ENCODE peak calls at places on chromosomes 11 and 22, in eight cellular contexts. D is neuronal stem cell, G is right lobe of liver, M is IMR-90, C is HAP-1, L is H1, O is body of pancreas, J is breast epithelium. T is an unnamed sample. For H3K9me3, the result is how much of the 10 kb centered on the place peaks cover.

GRCh38 chr11:115321602-115322289 is 182.5 kb downstream of the CADM1 start:
- DNase-seq in D (no peak), G (no peak), M (peak), C (no peak), L (no peak), O (no peak), J (no peak), T (no peak)

GRCh38 chr11:35714882-35715612 is 52.5 kb downstream of the TRIM44 start:
- DNase-seq in D (no peak), G (no peak), M (peak), C (no peak), L (no peak), O (no peak), J (no peak), T (no peak)

GRCh38 chr22:44088976-44089570 is 65.0 kb downstream of the PARVB start:
- DNase-seq in D (no peak), G (no peak), M (peak), C (no peak), L (no peak), O (no peak), J (no peak), T (no peak)

GRCh38 chr11:111730031-111730430 is 36.2 kb downstream of the PPP2R1B start:
- DNase-seq in D (no peak), G (no peak), M (no peak), C (no peak), L (no peak), O (no peak), J (no peak), T (no peak)

GRCh38 chr11:17651681-17652080 is 67.7 kb upstream of the MYOD1 start:
- DNase-seq in D (no peak), G (no peak), M (no peak), C (no peak), L (no peak), O (no peak), J (no peak), T (no peak)

GRCh38 chr11:64447717-64448598 is 89.0 kb downstream of the RPS6KA4 start:
- DNase-seq in D (no peak), G (peak), M (peak), C (no peak), L (no peak), O (peak), J (no peak), T (no peak)

GRCh38 chr11:44416776-44417175 is 106.8 kb upstream of the ALX4 start:
- DNase-seq in D (no peak), G (no peak), M (no peak), C (no peak), L (no peak), O (no peak), J (no peak), T (no peak)

GRCh38 chr11:47143322-47143721 is 33.4 kb downstream of the ARFGAP2 start:
- DNase-seq in D (no peak), G (no peak), M (peak), C (no peak), L (no peak), O (peak), J (peak), T (no peak)

GRCh38 chr11:61113209-61113608 is 10.9 kb downstream of the CD5 start:
- DNase-seq in D (no peak), G (peak), M (no peak), C (no peak), L (no peak), O (no peak), J (no peak), T (no peak)

GRCh38 chr11:34417203-34417602 is 21.5 kb upstream of the CAT start:
- DNase-seq in D (no peak), G (no peak), M (no peak), C (no peak), L (no peak), O (no peak), J (no peak), T (no peak)

GRCh38 chr11:126129681-126130671 is 67.3 kb upstream of the CDON start:
- DNase-seq in D (no peak), G (no peak), M (peak), C (no peak), L (no peak), O (no peak), J (no peak), T (no peak)

GRCh38 chr22:35777335-35777975 is 59.8 kb downstream of the APOL5 start:
- DNase-seq in D (no peak), G (no peak), M (peak), C (no peak), L (no peak), O (no peak), J (no peak), T (no peak)

GRCh38 chr11:64996710-64997380 is at the start of gene BATF2:
- DNase-seq in D (peak), G (peak), M (peak), C (peak), L (peak), O (peak), J (peak), T (no peak)

GRCh38 chr11:61007971-61008896 is 36.8 kb downstream of the CD6 start:
- DNase-seq in D (peak), G (peak), M (no peak), C (no peak), L (peak), O (peak), J (no peak), T (no peak)

GRCh38 chr11:7484645-7485044 is 661 bp upstream of the OLFML1 start:
- DNase-seq in D (no peak), G (no peak), M (no peak), C (no peak), L (no peak), O (no peak), J (no peak), T (no peak)

GRCh38 chr22:45129703-45130524 is 33.8 kb upstream of the NUP50 start:
- DNase-seq in D (no peak), G (no peak), M (no peak), C (no peak), L (no peak), O (no peak), J (no peak), T (no peak)

GRCh38 chr11:95544095-95544795 is 245.3 kb downstream of the FAM76B start:
- DNase-seq in D (no peak), G (no peak), M (peak), C (no peak), L (no peak), O (no peak), J (no peak), T (no peak)

GRCh38 chr11:76810151-76810853 is 27.1 kb downstream of the TSKU start:
- DNase-seq in D (no peak), G (no peak), M (no peak), C (peak), L (no peak), O (no peak), J (no peak), T (no peak)

GRCh38 chr11:119338946-119339580 is 1.6 kb downstream of the C1QTNF5 start:
- DNase-seq in D (no peak), G (no peak), M (no peak), C (no peak), L (no peak), O (no peak), J (no peak), T (no peak)

GRCh38 chr11:132782102-132782501 is 750.2 kb downstream of the OPCML start:
- DNase-seq in D (no peak), G (no peak), M (no peak), C (no peak), L (no peak), O (no peak), J (no peak), T (no peak)

GRCh38 chr11:45169310-45170072 is 23.1 kb downstream of the PRDM11 start:
- DNase-seq in D (no peak), G (no peak), M (peak), C (no peak), L (no peak), O (no peak), J (no peak), T (no peak)

GRCh38 chr11:58006940-58007339 is 16.7 kb upstream of the OR9Q1 start:
- DNase-seq in D (no peak), G (no peak), M (peak), C (no peak), L (no peak), O (no peak), J (no peak), T (no peak)

GRCh38 chr11:43810929-43811596 is 69.6 kb upstream of the ALKBH3 start:
- DNase-seq in D (no peak), G (no peak), M (no peak), C (peak), L (no peak), O (no peak), J (no peak), T (no peak)

GRCh38 chr22:47394504-47395440 is 632.3 kb downstream of the TBC1D22A start:
- DNase-seq in D (no peak), G (no peak), M (no peak), C (no peak), L (no peak), O (no peak), J (peak), T (no peak)

GRCh38 chr11:46414899-46415298 is 23.3 kb upstream of the CHRM4 start:
- DNase-seq in D (no peak), G (no peak), M (no peak), C (no peak), L (no peak), O (no peak), J (no peak), T (no peak)

GRCh38 chr22:19086944-19087343 is 35.3 kb downstream of the DGCR2 start:
- DNase-seq in D (no peak), G (no peak), M (peak), C (no peak), L (no peak), O (no peak), J (no peak), T (no peak)

GRCh38 chr11:78884761-78885160 is 310.1 kb upstream of the NARS2 start:
- DNase-seq in D (no peak), G (no peak), M (no peak), C (no peak), L (no peak), O (no peak), J (no peak), T (no peak)

GRCh38 chr11:17788084-17788483 is 53.5 kb downstream of the KCNC1 start:
- DNase-seq in D (no peak), G (no peak), M (no peak), C (no peak), L (no peak), O (no peak), J (no peak), T (no peak)

DNA sequence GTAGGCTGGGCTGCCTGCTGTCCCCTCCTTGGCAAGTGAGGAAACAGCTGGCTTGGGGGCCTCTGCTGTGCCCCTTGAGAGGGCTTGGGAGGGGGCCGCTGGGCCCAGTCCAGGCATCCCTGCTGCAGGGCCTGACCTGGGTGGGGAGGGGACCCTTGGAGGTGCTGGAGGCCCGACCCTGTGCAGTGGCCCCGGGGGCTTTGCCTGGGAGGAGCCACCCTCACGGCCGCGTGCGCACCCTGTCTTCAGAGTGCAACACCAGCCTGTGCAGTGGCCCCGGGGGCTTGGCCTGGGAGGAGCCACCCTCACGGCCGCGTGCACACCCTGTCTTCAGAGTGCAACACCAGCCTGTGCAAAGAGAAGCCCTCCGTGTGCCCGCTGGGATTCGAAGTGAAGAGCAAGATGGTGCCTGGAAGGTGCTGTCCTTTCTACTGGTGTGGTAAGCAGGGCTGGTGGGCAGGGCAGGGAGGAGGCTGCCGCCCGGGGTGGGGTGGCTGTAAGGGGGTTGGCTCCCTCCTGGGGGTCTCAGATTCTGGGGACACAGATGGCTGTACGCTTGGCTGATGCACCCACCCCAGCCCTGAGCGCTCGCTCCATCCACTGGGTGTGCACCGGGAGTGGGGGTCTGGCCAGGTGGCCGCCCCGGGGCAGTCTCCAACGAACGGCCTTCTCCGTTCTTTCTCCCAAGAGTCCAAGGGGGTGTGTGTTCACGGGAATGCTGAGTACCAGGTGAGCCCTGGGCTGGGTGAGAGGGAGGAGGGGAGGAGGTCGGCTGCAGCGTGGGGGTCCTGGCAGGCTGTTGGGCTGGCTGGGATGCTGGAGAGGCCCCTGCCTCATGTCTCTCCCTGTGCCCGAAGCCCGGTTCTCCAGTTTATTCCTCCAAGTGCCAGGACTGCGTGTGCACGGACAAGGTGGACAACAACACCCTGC is 32.9 kb downstream of the MUC2 start:
- DNase-seq in D (no peak), G (no peak), M (no peak), C (no peak), L (no peak), O (no peak), J (no peak), T (no peak)
- H3K9me3 ChIP-seq in D (under half), G (under half), M (under half), C (under half), L (half or more), O (under half), J (under half), T (under half)

GRCh38 chr22:49152930-49153770 is 674.5 kb downstream of the BRD1 start:
- DNase-seq in D (no peak), G (no peak), M (no peak), C (no peak), L (no peak), O (no peak), J (no peak), T (no peak)
- H3K9me3 ChIP-seq in D (under half), G (under half), M (half or more), C (under half), L (under half), O (under half), J (under half), T (under half)

GRCh38 chr11:50088231-50088630 is 55.6 kb downstream of the OR4C45 start:
- DNase-seq in D (no peak), G (no peak), M (no peak), C (no peak), L (no peak), O (no peak), J (no peak), T (no peak)
- H3K9me3 ChIP-seq in D (under half), G (under half), M (under half), C (under half), L (half or more), O (under half), J (under half), T (under half)

GRCh38 chr11:118264568-118265470 is 722 bp upstream of the MPZL2 start:
- DNase-seq in D (no peak), G (no peak), M (no peak), C (no peak), L (no peak), O (no peak), J (no peak), T (no peak)
- H3K9me3 ChIP-seq in D (under half), G (under half), M (under half), C (under half), L (under half), O (under half), J (under half), T (under half)

GRCh38 chr11:54927704-54928103 is 221.1 kb downstream of the OR4A5 start:
- DNase-seq in D (no peak), G (no peak), M (no peak), C (no peak), L (no peak), O (no peak), J (no peak), T (no peak)

GRCh38 chr11:54930930-54931329 is 224.3 kb downstream of the OR4A5 start:
- DNase-seq in D (no peak), G (no peak), M (no peak), C (no peak), L (no peak), O (peak), J (no peak), T (no peak)
- H3K9me3 ChIP-seq in D (under half), G (under half), M (under half), C (under half), L (half or more), O (under half), J (half or more), T (under half)

GRCh38 chr11:106218096-106218495 is 140.6 kb downstream of the AASDHPPT start:
- DNase-seq in D (no peak), G (no peak), M (no peak), C (no peak), L (no peak), O (no peak), J (no peak), T (no peak)
- H3K9me3 ChIP-seq in D (under half), G (under half), M (under half), C (under half), L (under half), O (under half), J (under half), T (under half)